ENCODE peak calls at places on chromosome 2, in four cellular contexts. T is heart left ventricle, Z is AG10803, Y is DMS153. P is an unnamed sample.

GRCh38 chr2:228083131-228083530 is 98.4 kb downstream of the SPHKAP start:
- DNase-seq in T (no peak), Z (no peak), Y (no peak), P (no peak)

GRCh38 chr2:199940373-199940772 is 14.9 kb downstream of the TYW5 start:
- DNase-seq in T (no peak), Z (peak), Y (no peak), P (no peak)

GRCh38 chr2:65055427-65056214 is 595 bp upstream of the CEP68 start:
- DNase-seq in T (no peak), Z (no peak), Y (peak), P (no peak)

GRCh38 chr2:31331156-31331555 is 83.4 kb downstream of the XDH start:
- DNase-seq in T (no peak), Z (no peak), Y (no peak), P (no peak)

GRCh38 chr2:176556383-176556782 is 287.1 kb downstream of the MTX2 start:
- DNase-seq in T (no peak), Z (no peak), Y (no peak), P (no peak)

GRCh38 chr2:231670892-231671616 is 37.3 kb upstream of the PTMA start:
- DNase-seq in T (no peak), Z (no peak), Y (no peak), P (no peak)

GRCh38 chr2:215811003-215811402 is 202.3 kb downstream of the MREG start:
- DNase-seq in T (no peak), Z (no peak), Y (no peak), P (no peak)

GRCh38 chr2:236919209-236919608 is 166.5 kb upstream of the COPS8 start:
- DNase-seq in T (no peak), Z (peak), Y (no peak), P (no peak)

GRCh38 chr2:128734521-128735295 is 416.0 kb upstream of the HS6ST1 start:
- DNase-seq in T (no peak), Z (no peak), Y (no peak), P (no peak)

GRCh38 chr2:181586569-181587076 is 70.3 kb downstream of the CERKL start:
- DNase-seq in T (no peak), Z (no peak), Y (peak), P (no peak)

GRCh38 chr2:230814616-230815015 is 50.1 kb upstream of the ITM2C start:
- DNase-seq in T (no peak), Z (peak), Y (no peak), P (no peak)

GRCh38 chr2:75208738-75209137 is 9.4 kb upstream of the TACR1 start:
- DNase-seq in T (no peak), Z (no peak), Y (no peak), P (no peak)

GRCh38 chr2:43161650-43162542 is 64.5 kb downstream of the ZFP36L2 start:
- DNase-seq in T (no peak), Z (no peak), Y (no peak), P (no peak)

P was measured in type B pancreatic cell.